ENCODE peak calls at places on chromosome 4, in seven cellular contexts. W is HAP-1; E is effector memory CD4-positive, alpha-beta T cell; A is IMR-90; C is tibial artery; L is GM23338; J is neural progenitor cell. P is an unnamed sample.

GRCh38 chr4:91963489-91963888 is 340.3 kb upstream of the GRID2 start:
- DNase-seq in W (no peak), A (peak; percentile 72), J (no peak), E (no peak), L (no peak), C (no peak), P (no peak)

GRCh38 chr4:74665346-74665745 is 129.0 kb downstream of the BTC start:
- DNase-seq in W (no peak), L (no peak), J (no peak), C (no peak), A (no peak), E (no peak), P (no peak)

GRCh38 chr4:1973661-1974060 is 35.1 kb downstream of the NELFA start:
- DNase-seq in J (no peak), L (no peak), A (no peak), W (no peak), E (no peak), C (no peak), P (no peak)

GRCh38 chr4:124936427-124936826 is 223.9 kb upstream of the ANKRD50 start:
- DNase-seq in L (no peak), E (no peak), W (no peak), C (peak; percentile 31), A (peak; percentile 60), J (no peak), P (no peak)

GRCh38 chr4:176437756-176438155 is 118.0 kb downstream of the SPCS3 start:
- DNase-seq in E (no peak), J (no peak), W (no peak), A (peak; percentile 29), L (no peak), C (no peak), P (no peak)

GRCh38 chr4:95014068-95014467 is 256.3 kb downstream of the BMPR1B start:
- DNase-seq in A (no peak), W (no peak), L (no peak), E (no peak), J (no peak), C (no peak), P (no peak)

GRCh38 chr4:38647096-38647819 is 16.7 kb upstream of the KLF3 start:
- DNase-seq in L (no peak), A (no peak), W (no peak), C (no peak), E (no peak), J (no peak), P (no peak)

GRCh38 chr4:10017037-10017893 is 4.0 kb downstream of the SLC2A9 start:
- DNase-seq in E (no peak), A (no peak), L (no peak), C (no peak), W (no peak), J (no peak), P (no peak)

GRCh38 chr4:129350800-129351199 is 254.8 kb downstream of the C4orf33 start:
- DNase-seq in C (no peak), J (no peak), E (no peak), W (no peak), L (no peak), A (no peak), P (no peak)

GRCh38 chr4:133095591-133095990 is 53.5 kb upstream of the PCDH10 start:
- DNase-seq in L (no peak), E (no peak), A (no peak), J (no peak), C (no peak), W (no peak), P (no peak)

GRCh38 chr4:151688785-151689043 is 72.1 kb downstream of the GATB start:
- DNase-seq in E (no peak), W (no peak), J (no peak), C (no peak), L (no peak), A (no peak), P (no peak)

GRCh38 chr4:151687021-151687640 is 73.7 kb downstream of the GATB start:
- DNase-seq in A (no peak), L (peak; percentile 21), E (no peak), J (no peak), W (no peak), C (no peak), P (no peak)

GRCh38 chr4:151689211-151689991 is 71.4 kb downstream of the GATB start:
- DNase-seq in C (no peak), E (no peak), J (no peak), L (no peak), A (no peak), W (peak; percentile 14), P (no peak)

GRCh38 chr4:151690164-151690856 is 70.5 kb downstream of the GATB start:
- DNase-seq in J (peak; percentile 37), W (peak; percentile 96), L (no peak), E (no peak), A (peak; percentile 74), C (no peak), P (no peak)

GRCh38 chr4:151688003-151688784 is 72.6 kb downstream of the GATB start:
- DNase-seq in E (no peak), J (peak; percentile 63), W (no peak), A (peak; percentile 38), C (no peak), L (no peak), P (no peak)
- H3K4me1 ChIP-seq in E (no peaks in the 10 kb centered on the region), J (peaks cover 24% of the 10 kb centered on the region), W (peaks cover 22% of the 10 kb centered on the region), A (peaks cover 38% of the 10 kb centered on the region), C (no peaks in the 10 kb centered on the region), L (peaks cover 6% of the 10 kb centered on the region), P (no peaks in the 10 kb centered on the region)

DNA sequence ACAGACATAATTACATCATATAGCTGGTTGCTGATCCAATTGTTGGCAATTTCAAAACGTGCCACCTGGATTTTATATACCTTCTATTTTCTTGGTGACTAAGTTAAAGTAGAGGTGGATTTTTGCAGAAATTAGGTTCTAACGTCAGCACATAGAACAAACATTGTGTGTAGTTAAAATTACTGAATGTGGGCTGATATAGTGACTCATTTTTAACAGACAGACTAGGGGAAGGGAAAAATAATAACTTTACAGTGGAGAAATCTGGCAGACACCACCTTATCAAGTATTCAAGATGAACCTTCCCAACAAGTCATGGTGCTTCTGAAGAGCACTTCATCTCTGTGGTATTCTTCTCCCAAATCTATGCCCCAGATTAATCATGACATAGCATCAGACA is 134.5 kb downstream of the UCHL1 start:
- DNase-seq in J (no peak), L (no peak), W (no peak), A (no peak), C (no peak), E (no peak), P (no peak)
- H3K4me1 ChIP-seq in J (no peaks in the 10 kb centered on the region), L (no peaks in the 10 kb centered on the region), W (peaks cover 7% of the 10 kb centered on the region), A (no peaks in the 10 kb centered on the region), C (no peaks in the 10 kb centered on the region), E (no peaks in the 10 kb centered on the region), P (no peaks in the 10 kb centered on the region)

GRCh38 chr4:140611854-140612253 is 43.1 kb upstream of the UCP1 start:
- DNase-seq in A (peak; percentile 48), J (no peak), E (no peak), C (no peak), L (no peak), W (no peak), P (no peak)
- H3K4me1 ChIP-seq in A (no peaks in the 10 kb centered on the region), J (no peaks in the 10 kb centered on the region), E (no peaks in the 10 kb centered on the region), C (no peaks in the 10 kb centered on the region), L (peaks cover 5% of the 10 kb centered on the region), W (peaks cover 4% of the 10 kb centered on the region), P (no peaks in the 10 kb centered on the region)

GRCh38 chr4:152667781-152668180 is 12.0 kb downstream of the TMEM154 start:
- DNase-seq in C (no peak), A (no peak), J (no peak), E (no peak), W (no peak), L (no peak), P (no peak)
- H3K4me1 ChIP-seq in C (no peaks in the 10 kb centered on the region), A (no peaks in the 10 kb centered on the region), J (no peaks in the 10 kb centered on the region), E (no peaks in the 10 kb centered on the region), W (no peaks in the 10 kb centered on the region), L (peaks cover 29% of the 10 kb centered on the region), P (peaks cover 11% of the 10 kb centered on the region)

GRCh38 chr4:86557526-86557925 is 36.6 kb upstream of the PTPN13 start:
- DNase-seq in J (no peak), C (no peak), W (no peak), A (peak; percentile 5), E (no peak), L (no peak), P (no peak)
- H3K4me1 ChIP-seq in J (peaks cover 20% of the 10 kb centered on the region), C (no peaks in the 10 kb centered on the region), W (peaks cover 5% of the 10 kb centered on the region), A (no peaks in the 10 kb centered on the region), E (no peaks in the 10 kb centered on the region), L (no peaks in the 10 kb centered on the region), P (no peaks in the 10 kb centered on the region)

DNA sequence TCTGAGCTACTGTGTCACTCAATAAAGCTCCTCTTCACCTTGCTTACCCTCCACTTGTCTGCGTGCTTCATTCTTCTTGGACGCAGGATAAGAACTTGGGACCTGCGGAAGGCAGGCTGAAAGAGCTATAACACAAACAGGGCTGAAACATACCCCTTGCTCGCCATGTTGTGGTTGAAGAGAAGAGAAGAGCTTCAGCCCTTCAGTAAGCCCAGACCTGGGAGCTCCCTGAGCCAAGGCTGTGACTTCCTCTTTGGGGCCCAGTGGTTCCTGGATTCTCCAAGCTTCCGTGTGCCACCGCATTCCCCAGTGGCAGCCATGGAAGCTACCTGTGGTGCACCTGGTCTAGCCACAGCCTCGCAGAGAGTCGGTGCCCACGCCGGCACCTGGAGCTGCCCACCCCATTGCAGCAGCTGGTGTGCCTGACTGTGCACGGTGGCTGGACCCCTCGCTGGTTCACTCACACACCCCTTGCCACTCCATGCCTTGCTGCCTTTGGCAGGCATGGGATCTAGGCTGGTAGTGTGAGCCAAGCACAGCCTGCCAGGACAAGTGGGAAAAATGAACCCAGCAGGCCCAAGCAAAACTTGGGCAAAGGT is 160.6 kb downstream of the EVC2 start:
- DNase-seq in A (no peak), W (no peak), C (no peak), L (no peak), E (no peak), J (no peak), P (no peak)
- H3K4me1 ChIP-seq in A (no peaks in the 10 kb centered on the region), W (no peaks in the 10 kb centered on the region), C (no peaks in the 10 kb centered on the region), L (no peaks in the 10 kb centered on the region), E (no peaks in the 10 kb centered on the region), J (no peaks in the 10 kb centered on the region), P (no peaks in the 10 kb centered on the region)

DNA sequence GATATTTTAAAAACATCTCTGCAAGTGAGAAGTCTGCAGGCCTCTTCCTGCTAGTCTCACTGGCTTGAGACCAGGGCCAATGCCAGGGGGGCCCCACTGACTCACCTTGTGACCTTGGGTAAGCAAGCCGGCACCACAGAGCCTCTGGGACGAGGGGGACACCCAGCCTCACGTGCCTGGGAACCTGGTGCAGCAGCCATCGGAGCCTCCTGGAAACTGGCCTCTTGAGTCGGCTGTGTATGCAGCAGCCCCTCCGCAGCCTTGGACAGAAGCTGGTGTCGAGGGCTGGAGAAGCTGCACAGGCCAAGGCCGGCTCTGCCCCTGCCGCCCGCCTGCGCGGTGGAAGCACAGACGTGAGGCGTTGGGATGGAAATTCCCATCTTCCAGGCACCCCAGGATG is 8.7 kb downstream of the TADA2B start:
- DNase-seq in A (no peak), J (no peak), W (no peak), L (no peak), E (no peak), C (no peak), P (no peak)
- H3K4me1 ChIP-seq in A (no peaks in the 10 kb centered on the region), J (no peaks in the 10 kb centered on the region), W (no peaks in the 10 kb centered on the region), L (no peaks in the 10 kb centered on the region), E (peaks cover 19% of the 10 kb centered on the region), C (no peaks in the 10 kb centered on the region), P (peaks cover 19% of the 10 kb centered on the region)

DNA sequence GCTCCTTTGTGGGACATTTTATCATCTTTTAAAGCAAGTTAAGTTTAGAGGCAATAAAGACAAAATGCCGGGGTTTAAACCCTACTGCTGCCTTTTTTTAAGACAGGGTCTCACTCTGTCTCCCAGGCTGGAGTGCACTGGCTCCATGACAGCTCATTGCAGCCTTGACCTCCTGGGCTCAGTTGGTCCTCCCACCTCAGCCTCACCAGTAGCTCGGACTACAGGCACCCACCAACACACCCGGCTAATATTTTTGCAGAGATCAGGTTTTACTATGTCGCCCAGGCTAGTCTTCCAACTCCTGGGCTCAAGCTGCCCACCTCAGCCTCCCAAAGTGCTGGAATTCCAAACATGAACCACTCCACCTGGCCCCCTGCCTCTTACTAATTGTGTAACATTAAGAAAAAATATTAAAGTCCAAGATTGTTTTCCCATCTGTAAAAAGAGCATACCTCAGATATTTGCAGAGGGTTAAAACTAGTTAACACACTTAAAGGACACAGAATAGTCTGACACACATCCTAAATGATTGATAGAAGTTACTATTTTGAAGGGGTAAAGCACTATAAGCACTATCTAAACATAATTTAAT is 9.8 kb downstream of the HNRNPD start:
- DNase-seq in W (no peak), L (no peak), C (no peak), E (no peak), A (no peak), J (no peak), P (no peak)
- H3K4me1 ChIP-seq in W (peaks cover 38% of the 10 kb centered on the region), L (peaks cover 20% of the 10 kb centered on the region), C (no peaks in the 10 kb centered on the region), E (peaks cover 42% of the 10 kb centered on the region), A (peaks cover 7% of the 10 kb centered on the region), J (peaks cover 38% of the 10 kb centered on the region), P (peaks cover 93% of the 10 kb centered on the region)

P was measured in CD4-positive, CD25-positive, alpha-beta regulatory T cell.